ENCODE peak calls at places on chromosomes 2 and 18, in eight cellular contexts. G, K, V, A, X, Y, L and Q are unnamed samples.

GRCh38 chr18:80112623-80113248 is 3.7 kb downstream of the ADNP2 start:
- DNase-seq in G (no peak), K (no peak), V (peak; percentile 20), A (no peak), X (no peak), Y (no peak), L (no peak), Q (no peak)

GRCh38 chr2:236400594-236401360 is 136.6 kb upstream of the ASB18 start:
- DNase-seq in G (no peak), K (no peak), V (no peak), A (no peak), X (no peak), Y (no peak), L (no peak), Q (no peak)

GRCh38 chr18:61676763-61677434 is 215.9 kb downstream of the RNF152 start:
- DNase-seq in G (no peak), K (no peak), V (peak; percentile 12), A (no peak), X (no peak), Y (no peak), L (no peak), Q (no peak)

GRCh38 chr2:15506231-15506819 is 54.8 kb downstream of the NBAS start:
- DNase-seq in G (no peak), K (no peak), V (peak; percentile 22), A (no peak), X (peak; percentile 67), Y (no peak), L (no peak), Q (no peak)

GRCh38 chr2:132448771-132449170 is 32.2 kb downstream of the GPR39 start:
- DNase-seq in G (no peak), K (no peak), V (peak; percentile 66), A (peak; percentile 48), X (peak; percentile 72), Y (no peak), L (no peak), Q (peak; percentile 27)

GRCh38 chr2:28231110-28231621 is 161.5 kb upstream of the FOSL2 start:
- DNase-seq in G (no peak), K (no peak), V (peak; percentile 53), A (no peak), X (peak; percentile 68), Y (no peak), L (no peak), Q (no peak)

GRCh38 chr2:199315299-199316179 is 142.2 kb downstream of the SATB2 start:
- DNase-seq in G (no peak), K (no peak), V (peak; percentile 54), A (no peak), X (peak; percentile 60), Y (no peak), L (no peak), Q (peak; percentile 56)

GRCh38 chr2:71922501-71923142 is 225.0 kb downstream of the CYP26B1 start:
- DNase-seq in G (no peak), K (no peak), V (no peak), A (peak; percentile 5), X (no peak), Y (no peak), L (no peak), Q (no peak)

GRCh38 chr2:202780514-202781021 is 91.0 kb downstream of the ICA1L start:
- DNase-seq in G (peak; percentile 92), K (no peak), V (peak; percentile 52), A (no peak), X (peak; percentile 57), Y (no peak), L (no peak), Q (no peak)

GRCh38 chr2:183009249-183009899 is 28.9 kb downstream of the NCKAP1 start:
- DNase-seq in G (no peak), K (no peak), V (no peak), A (no peak), X (no peak), Y (no peak), L (no peak), Q (no peak)

GRCh38 chr18:25467226-25468065 is 115.5 kb upstream of the ZNF521 start:
- DNase-seq in G (no peak), K (no peak), V (no peak), A (no peak), X (no peak), Y (no peak), L (no peak), Q (no peak)

GRCh38 chr2:191846787-191847620 is at the start of gene CAVIN2:
- DNase-seq in G (peak; percentile 91), K (peak; percentile 53), V (peak; percentile 90), A (no peak), X (peak; percentile 85), Y (peak; percentile 67), L (no peak), Q (no peak)

GRCh38 chr2:34012728-34013302 is 413.7 kb upstream of the FAM98A start:
- DNase-seq in G (peak; percentile 10), K (peak; percentile 28), V (peak; percentile 18), A (peak; percentile 91), X (peak; percentile 38), Y (peak; percentile 53), L (no peak), Q (peak; percentile 77)
- TF ChIP-seq CTCF in G (peak; percentile 66), K (no peak), V (peak; percentile 38), A (peak; percentile 91), X (peak; percentile 53), Y (peak; percentile 78), L (no peak), Q (peak; percentile 82)

GRCh38 chr18:59631583-59632181 is 65.5 kb downstream of the CCBE1 start:
- DNase-seq in G (no peak), K (no peak), V (peak; percentile 70), A (peak; percentile 37), X (peak; percentile 69), Y (no peak), L (no peak), Q (peak; percentile 30)
- TF ChIP-seq CTCF in G (peak; percentile 87), K (no peak), V (peak; percentile 79), A (peak; percentile 73), X (peak; percentile 85), Y (peak; percentile 44), L (peak; percentile 32), Q (peak; percentile 62)

DNA sequence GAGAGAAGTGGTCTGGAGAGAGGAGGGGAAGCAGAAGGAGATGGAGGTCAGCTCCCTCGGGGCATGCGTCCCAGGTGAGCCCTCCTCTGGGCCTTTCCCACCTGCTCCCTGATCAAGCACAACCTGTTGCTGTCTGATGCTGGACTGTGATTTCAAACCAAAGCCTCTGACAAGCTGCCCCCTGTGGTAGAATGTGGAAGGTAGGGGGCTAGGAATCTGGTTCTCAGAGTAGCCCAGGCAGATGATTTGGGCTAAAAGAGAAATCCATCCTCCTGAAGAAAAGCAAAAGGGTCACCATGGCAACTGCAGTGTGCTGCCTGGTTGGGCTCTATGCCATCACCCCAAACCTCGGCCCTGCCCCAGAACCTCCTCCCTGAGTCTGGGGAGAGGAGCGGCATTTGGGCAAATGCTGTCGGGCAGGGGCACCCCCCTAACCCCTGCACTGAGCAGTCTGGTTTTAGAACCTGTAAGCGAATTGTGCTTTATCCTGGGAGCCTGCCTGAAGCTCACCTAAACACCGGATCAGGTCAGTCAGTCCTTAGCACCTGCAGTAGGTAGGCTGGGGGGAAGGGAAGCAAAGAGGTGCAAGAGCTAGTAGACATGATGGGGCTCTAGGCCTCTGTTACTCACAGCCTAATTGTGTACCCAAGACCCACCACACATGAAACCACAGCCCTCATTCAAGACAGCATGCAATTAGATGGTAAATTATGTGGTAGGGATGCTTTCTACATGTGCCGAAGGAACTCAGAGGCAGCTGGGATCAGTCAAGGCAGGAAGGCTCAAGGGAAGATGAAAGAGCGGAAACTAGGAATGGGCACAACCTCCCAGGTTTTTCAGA is 83.6 kb downstream of the DNMT3A start:
- DNase-seq in G (no peak), K (no peak), V (no peak), A (no peak), X (no peak), Y (no peak), L (no peak), Q (no peak)
- TF ChIP-seq CTCF in G (no peak), K (no peak), V (peak; percentile 5), A (peak; percentile 43), X (no peak), Y (no peak), L (no peak), Q (no peak)

GRCh38 chr2:46352621-46353020 is 55.4 kb downstream of the EPAS1 start:
- DNase-seq in G (no peak), K (no peak), V (no peak), A (no peak), X (peak; percentile 36), Y (peak; percentile 46), L (no peak), Q (no peak)
- TF ChIP-seq CTCF in G (peak; percentile 24), K (no peak), V (no peak), A (no peak), X (peak; percentile 38), Y (no peak), L (no peak), Q (no peak)

DNA sequence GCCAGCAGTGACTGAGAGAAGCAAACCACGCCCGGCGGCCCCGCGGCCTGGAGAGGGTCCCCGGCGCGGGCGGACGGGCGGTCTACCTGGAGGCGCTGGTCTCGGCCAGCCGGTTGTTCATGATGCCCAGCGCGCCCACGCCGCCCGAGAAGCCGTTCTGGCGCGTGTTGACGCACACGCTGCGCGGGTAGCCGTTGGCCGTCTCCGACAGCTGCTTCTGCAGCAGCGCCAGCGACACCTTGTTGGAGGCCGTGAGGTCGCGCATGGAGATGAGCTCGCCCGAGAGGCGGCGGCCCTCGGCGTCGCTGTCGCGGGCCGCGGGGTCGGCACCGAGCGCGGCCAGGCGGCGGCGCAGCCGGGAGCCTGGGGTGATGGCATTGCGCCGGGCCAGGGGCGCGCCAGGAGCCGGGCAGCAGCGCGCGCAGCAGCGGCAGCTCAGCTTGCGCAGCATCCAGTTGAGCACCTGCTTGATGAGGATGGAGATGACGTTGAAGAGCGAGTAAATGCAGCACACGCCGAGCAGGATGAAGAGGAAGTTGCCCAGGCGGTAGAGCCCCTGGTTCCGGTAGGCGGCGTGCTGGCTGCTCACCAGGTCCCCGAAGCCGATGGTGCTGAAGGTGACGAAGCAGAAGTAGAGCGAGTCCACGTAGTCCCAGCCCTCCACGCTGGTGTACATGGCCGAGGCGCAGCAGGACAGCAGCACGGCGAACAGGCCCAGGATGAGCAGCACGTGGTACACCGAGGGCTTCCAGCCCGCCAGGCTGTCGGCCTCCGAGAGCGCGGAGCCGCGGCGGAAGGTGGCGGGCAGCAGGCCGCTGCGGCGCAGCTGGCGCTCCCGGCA is 118.1 kb downstream of the MSH2 start:
- DNase-seq in G (peak; percentile 42), K (peak; percentile 32), V (peak; percentile 48), A (no peak), X (peak; percentile 62), Y (peak; percentile 68), L (peak; percentile 74), Q (peak; percentile 46)
- TF ChIP-seq CTCF in G (peak; percentile 57), K (no peak), V (peak; percentile 32), A (no peak), X (peak; percentile 20), Y (peak; percentile 24), L (no peak), Q (no peak)

DNA sequence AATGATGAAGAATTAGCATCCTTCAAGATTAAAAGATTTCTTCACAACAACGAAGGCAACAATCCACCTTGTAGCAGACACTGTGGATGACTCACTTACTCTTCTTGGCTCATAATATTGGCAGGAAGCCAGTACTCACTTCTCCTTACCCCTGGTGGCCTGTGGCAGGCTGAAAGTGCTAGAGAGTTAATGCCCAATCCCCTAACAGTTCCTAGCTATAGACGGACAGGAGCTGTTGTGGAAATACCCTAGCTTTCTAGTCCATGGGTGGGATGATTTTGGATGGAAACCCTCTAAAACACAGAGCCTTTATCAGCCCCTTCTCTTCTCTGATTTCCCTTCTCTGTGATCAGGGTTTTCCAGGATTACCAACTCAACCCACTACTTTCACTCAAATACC is 128.6 kb upstream of the NYAP2 start:
- DNase-seq in G (peak; percentile 44), K (no peak), V (peak; percentile 46), A (peak; percentile 22), X (peak; percentile 78), Y (no peak), L (peak; percentile 59), Q (no peak)
- TF ChIP-seq CTCF in G (peak; percentile 26), K (no peak), V (no peak), A (no peak), X (peak; percentile 35), Y (no peak), L (no peak), Q (no peak)

GRCh38 chr2:212863185-212863588 is 288.2 kb downstream of the IKZF2 start:
- DNase-seq in G (peak; percentile 36), K (no peak), V (peak; percentile 28), A (peak; percentile 46), X (peak; percentile 70), Y (peak; percentile 43), L (no peak), Q (peak; percentile 16)
- TF ChIP-seq CTCF in G (peak; percentile 89), K (no peak), V (peak; percentile 48), A (peak; percentile 64), X (peak; percentile 69), Y (peak; percentile 34), L (peak; percentile 3), Q (peak; percentile 35)